ENCODE peak calls at places on chromosomes 5 and 9, in eight cellular contexts. C is GM20000, V is H9, U is transverse colon, S is cardiac muscle cell, M is fibroblast of the aortic adventitia, I is astrocyte, Q is activated B cell treated with CpG ODN at 0.5 μM for 24 hours. R is an unnamed sample.

GRCh38 chr9:122954253-122954691 is 13.5 kb downstream of the RABGAP1 start:
- DNase-seq in C (no peak), V (no peak), U (no peak), S (peak; percentile 66), M (peak; percentile 80), I (peak; percentile 71), Q (no peak), R (no peak)

GRCh38 chr9:14271078-14271673 is 42.8 kb downstream of the NFIB start:
- DNase-seq in C (no peak), V (peak; percentile 37), U (peak; percentile 40), S (peak; percentile 90), M (peak; percentile 92), I (peak; percentile 87), Q (no peak), R (peak; percentile 27)

GRCh38 chr9:131008909-131009618 is at the start of gene LAMC3:
- DNase-seq in C (no peak), V (peak; percentile 69), U (no peak), S (peak; percentile 12), M (no peak), I (no peak), Q (no peak), R (no peak)

GRCh38 chr5:138179277-138179857 is 455 bp downstream of the KIF20A start:
- DNase-seq in C (no peak), V (peak; percentile 27), U (no peak), S (no peak), M (no peak), I (no peak), Q (no peak), R (peak; percentile 19)

GRCh38 chr5:149386166-149386565 is 7.1 kb upstream of the IL17B start:
- DNase-seq in C (no peak), V (no peak), U (no peak), S (peak; percentile 26), M (no peak), I (no peak), Q (no peak), R (no peak)

GRCh38 chr9:134068742-134069535 is 1.1 kb upstream of the BRD3 start:
- DNase-seq in C (no peak), V (no peak), U (no peak), S (no peak), M (no peak), I (no peak), Q (no peak), R (peak; percentile 13)

GRCh38 chr9:117224676-117225075 is 190.2 kb downstream of the ASTN2 start:
- DNase-seq in C (no peak), V (peak; percentile 45), U (no peak), S (no peak), M (no peak), I (no peak), Q (no peak), R (no peak)

GRCh38 chr9:103245369-103245768 is 250.2 kb downstream of the CYLC2 start:
- DNase-seq in C (no peak), V (no peak), U (no peak), S (no peak), M (no peak), I (no peak), Q (no peak), R (no peak)

GRCh38 chr5:1208743-1209551 is 7.6 kb downstream of the SLC6A19 start:
- DNase-seq in C (no peak), V (no peak), U (peak; percentile 26), S (peak; percentile 26), M (peak; percentile 20), I (no peak), Q (no peak), R (peak; percentile 16)

GRCh38 chr9:116175616-116176015 is 22.0 kb downstream of the PAPPA start:
- DNase-seq in C (no peak), V (no peak), U (no peak), S (no peak), M (no peak), I (no peak), Q (no peak), R (no peak)

GRCh38 chr5:68949711-68950110 is 144.1 kb upstream of the SLC30A5 start:
- DNase-seq in C (no peak), V (no peak), U (no peak), S (no peak), M (no peak), I (no peak), Q (no peak), R (no peak)

GRCh38 chr5:4191024-4191423 is 595.4 kb downstream of the IRX1 start:
- DNase-seq in C (no peak), V (no peak), U (no peak), S (no peak), M (no peak), I (no peak), Q (no peak), R (no peak)

GRCh38 chr5:172593721-172594120 is 47.3 kb upstream of the NEURL1B start:
- DNase-seq in C (no peak), V (no peak), U (no peak), S (no peak), M (no peak), I (no peak), Q (no peak), R (no peak)

GRCh38 chr9:93124793-93125192 is 9.3 kb downstream of the NINJ1 start:
- DNase-seq in C (no peak), V (peak; percentile 18), U (peak; percentile 6), S (no peak), M (no peak), I (no peak), Q (peak; percentile 11), R (no peak)

GRCh38 chr5:59430066-59430702 is 463.3 kb downstream of the PDE4D start:
- DNase-seq in C (no peak), V (no peak), U (no peak), S (no peak), M (no peak), I (no peak), Q (no peak), R (no peak)

GRCh38 chr5:169871816-169872215 is 108.5 kb downstream of the INSYN2B start:
- DNase-seq in C (no peak), V (no peak), U (no peak), S (no peak), M (no peak), I (no peak), Q (no peak), R (no peak)

GRCh38 chr5:111829701-111830100 is 72.7 kb upstream of the NREP start:
- DNase-seq in C (no peak), V (no peak), U (no peak), S (peak; percentile 60), M (peak; percentile 79), I (peak; percentile 96), Q (no peak), R (no peak)

GRCh38 chr5:20572560-20572959 is 584.6 kb upstream of the CDH18 start:
- DNase-seq in C (no peak), V (no peak), U (no peak), S (peak; percentile 89), M (peak; percentile 76), I (peak; percentile 81), Q (no peak), R (no peak)
- TF ChIP-seq CTCF in C (no peak), V (peak; percentile 15), U (no peak), S (peak; percentile 45), M (peak; percentile 4), I (peak; percentile 22), Q (no peak), R (no peak)

GRCh38 chr5:136015966-136016365 is 12.8 kb upstream of the TGFBI start:
- DNase-seq in C (no peak), V (no peak), U (no peak), S (no peak), M (no peak), I (no peak), Q (no peak), R (no peak)

GRCh38 chr5:136020001-136020382 is 8.8 kb upstream of the TGFBI start:
- DNase-seq in C (no peak), V (no peak), U (no peak), S (no peak), M (no peak), I (no peak), Q (no peak), R (no peak)

GRCh38 chr5:136018814-136019777 is 9.7 kb upstream of the TGFBI start:
- DNase-seq in C (no peak), V (no peak), U (peak; percentile 33), S (peak; percentile 98), M (peak; percentile 98), I (peak; percentile 96), Q (no peak), R (no peak)

GRCh38 chr5:136014976-136015375 is 13.8 kb upstream of the TGFBI start:
- DNase-seq in C (no peak), V (no peak), U (no peak), S (no peak), M (no peak), I (no peak), Q (no peak), R (no peak)

GRCh38 chr5:136016945-136017530 is 11.8 kb upstream of the TGFBI start:
- DNase-seq in C (no peak), V (no peak), U (no peak), S (peak; percentile 81), M (peak; percentile 96), I (peak; percentile 98), Q (no peak), R (no peak)
- TF ChIP-seq CTCF in C (no peak), V (no peak), U (no peak), S (no peak), M (peak; percentile 23), I (no peak), Q (no peak), R (no peak)

DNA sequence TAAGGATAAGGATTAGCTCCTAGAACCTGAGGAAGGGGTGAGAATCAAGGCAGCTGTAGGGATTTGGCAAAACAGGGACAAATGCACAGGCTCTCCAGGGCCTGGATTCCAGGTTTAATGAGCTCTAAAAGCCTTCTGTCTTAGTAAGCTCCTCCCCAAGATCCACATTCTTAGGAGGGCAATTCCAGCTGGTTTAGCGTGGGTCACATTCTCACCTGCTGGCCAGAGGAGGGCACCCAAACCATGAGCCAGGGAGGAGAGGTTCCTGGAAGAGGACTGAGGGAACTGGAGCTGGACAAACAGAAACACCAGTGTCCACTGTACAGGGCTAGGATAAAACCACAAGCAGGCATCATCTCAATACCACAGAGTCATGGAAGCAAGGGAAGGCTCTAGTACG is 480.0 kb downstream of the CCDC171 start:
- DNase-seq in C (no peak), V (peak; percentile 45), U (no peak), S (peak; percentile 50), M (peak; percentile 50), I (peak; percentile 57), Q (no peak), R (no peak)
- TF ChIP-seq CTCF in C (no peak), V (peak; percentile 47), U (no peak), S (peak; percentile 18), M (peak; percentile 31), I (no peak), Q (no peak), R (no peak)

GRCh38 chr9:34126207-34127034 is at the start of gene DCAF12:
- DNase-seq in C (peak; percentile 93), V (peak; percentile 91), U (peak; percentile 93), S (peak; percentile 95), M (peak; percentile 90), I (peak; percentile 77), Q (peak; percentile 71), R (peak; percentile 93)
- TF ChIP-seq CTCF in C (no peak), V (no peak), U (peak; percentile 23), S (no peak), M (peak; percentile 3), I (no peak), Q (no peak), R (no peak)

GRCh38 chr9:124357591-124358361 is 57.5 kb downstream of the PSMB7 start:
- DNase-seq in C (no peak), V (no peak), U (no peak), S (no peak), M (no peak), I (no peak), Q (no peak), R (no peak)
- TF ChIP-seq CTCF in C (no peak), V (peak; percentile 56), U (no peak), S (peak; percentile 21), M (peak; percentile 2), I (peak; percentile 12), Q (no peak), R (no peak)

R was measured in glutamatergic neuron.